ENCODE peak calls at places on chromosomes 7 and 10, in five cellular contexts. I, S, V, L and J are unnamed samples.

GRCh38 chr7:94449151-94449725 is 54.5 kb downstream of the COL1A2 start:
- DNase-seq in I (no peak), S (peak), V (peak), L (no peak), J (peak)

GRCh38 chr10:131722525-131723264 is 178.1 kb upstream of the PPP2R2D start:
- DNase-seq in I (no peak), S (no peak), V (no peak), L (no peak), J (no peak)

GRCh38 chr7:157466473-157467261 is 129.9 kb downstream of the DNAJB6 start:
- DNase-seq in I (no peak), S (no peak), V (no peak), L (no peak), J (no peak)

GRCh38 chr10:6563075-6563474 is 17.0 kb downstream of the PRKCQ start:
- DNase-seq in I (no peak), S (no peak), V (no peak), L (no peak), J (no peak)

GRCh38 chr10:24519950-24520349 is 203.7 kb downstream of the ARHGAP21 start:
- DNase-seq in I (no peak), S (peak), V (no peak), L (peak), J (peak)

GRCh38 chr7:111825046-111825445 is 262.8 kb upstream of the IMMP2L start:
- DNase-seq in I (no peak), S (no peak), V (no peak), L (no peak), J (no peak)

GRCh38 chr7:108335264-108335918 is 120.8 kb downstream of the NRCAM start:
- DNase-seq in I (no peak), S (no peak), V (peak), L (no peak), J (no peak)

GRCh38 chr7:101097561-101097960 is 12.3 kb downstream of the TRIM56 start:
- DNase-seq in I (no peak), S (no peak), V (no peak), L (no peak), J (no peak)

GRCh38 chr10:72329290-72330058 is 25.2 kb downstream of the DNAJB12 start:
- DNase-seq in I (peak), S (no peak), V (no peak), L (no peak), J (no peak)

GRCh38 chr7:139159900-139160675 is 50.6 kb upstream of the ZC3HAV1 start:
- DNase-seq in I (no peak), S (no peak), V (peak), L (no peak), J (no peak)

GRCh38 chr7:93092757-93093370 is 24.9 kb downstream of the SAMD9 start:
- DNase-seq in I (no peak), S (no peak), V (peak), L (no peak), J (no peak)

GRCh38 chr10:49689882-49690510 is 10.5 kb downstream of the C10orf53 start:
- DNase-seq in I (no peak), S (no peak), V (no peak), L (no peak), J (no peak)

GRCh38 chr7:132739271-132739955 is 163.1 kb upstream of the PLXNA4 start:
- DNase-seq in I (no peak), S (no peak), V (peak), L (no peak), J (no peak)

GRCh38 chr7:77699056-77699455 is 2.8 kb downstream of the RSBN1L start:
- DNase-seq in I (no peak), S (no peak), V (no peak), L (no peak), J (no peak)

GRCh38 chr10:44995581-44995913 is 5.2 kb upstream of the ZNF22 start:
- DNase-seq in I (no peak), S (no peak), V (no peak), L (no peak), J (no peak)

GRCh38 chr7:85840532-85840931 is 653.7 kb upstream of the SEMA3D start:
- DNase-seq in I (no peak), S (no peak), V (peak), L (no peak), J (no peak)

GRCh38 chr10:94108200-94108599 is 114.5 kb downstream of the PLCE1 start:
- DNase-seq in I (no peak), S (no peak), V (peak), L (no peak), J (no peak)

GRCh38 chr7:29484280-29484679 is 79.4 kb upstream of the PRR15 start:
- DNase-seq in I (no peak), S (no peak), V (no peak), L (no peak), J (no peak)

GRCh38 chr7:46257766-46258448 is 336.8 kb upstream of the IGFBP3 start:
- DNase-seq in I (no peak), S (no peak), V (peak), L (no peak), J (no peak)

GRCh38 chr10:114151486-114151885 is 22.5 kb downstream of the CCDC186 start:
- DNase-seq in I (no peak), S (no peak), V (peak), L (no peak), J (no peak)

GRCh38 chr7:95434501-95435421 is at the start of gene PON2:
- DNase-seq in I (peak), S (peak), V (peak), L (peak), J (peak)

GRCh38 chr7:107816053-107816566 is 13.1 kb upstream of the SLC26A3 start:
- DNase-seq in I (no peak), S (no peak), V (no peak), L (no peak), J (no peak)